ENCODE peak calls at places on chromosomes 1 and 21, in nine cellular contexts. M is CD8-positive, alpha-beta memory T cell; J is T-cell; G is T1000; Q is SW480; Z is LoVo; D is mesenteric fat pad; R is CD4-positive, CD25-positive, alpha-beta regulatory T cell; Y is activated T-helper 2 cell treated with anti-CD3 and anti-CD28 coated beads, Interferon-gamma antibody, Interleukin-2, Interleukin-4, amounts not matched to agents 10 μg/mL and 5 μg/mL and 100 μg/mL, durations not matched to agents 14 hours and 24 hours and 36 hours. E is an unnamed sample.

GRCh38 chr21:43362928-43363314 is 64.0 kb downstream of the SIK1 start:
- DNase-seq in D (no peak), G (no peak), M (peak; percentile 62), Q (no peak), R (no peak), J (peak; percentile 14), Y (no peak), Z (no peak), E (no peak)

GRCh38 chr1:168599636-168600035 is 23.2 kb downstream of the XCL1 start:
- DNase-seq in G (no peak), R (no peak), J (no peak), D (no peak), Y (no peak), Z (no peak), Q (no peak), M (no peak), E (no peak)

GRCh38 chr1:83918688-83919285 is 80.1 kb downstream of the TTLL7 start:
- DNase-seq in Z (no peak), M (no peak), D (no peak), G (no peak), Y (no peak), Q (no peak), J (no peak), R (no peak), E (no peak)

GRCh38 chr1:210298296-210298695 is 30.4 kb upstream of the HHAT start:
- DNase-seq in G (no peak), Y (no peak), Z (no peak), D (no peak), J (no peak), Q (no peak), M (no peak), R (no peak), E (no peak)

GRCh38 chr1:12053752-12054548 is 9.2 kb upstream of the TNFRSF8 start:
- DNase-seq in J (no peak), M (no peak), G (no peak), Y (no peak), D (no peak), R (no peak), Z (no peak), Q (no peak), E (no peak)

GRCh38 chr1:201828451-201828819 is 522 bp upstream of the IPO9 start:
- DNase-seq in R (no peak), D (no peak), M (no peak), J (no peak), Q (no peak), Y (no peak), G (no peak), Z (no peak), E (no peak)

GRCh38 chr1:67347688-67348472 is 40.2 kb downstream of the IL12RB2 start:
- DNase-seq in Y (no peak), Z (peak; percentile 50), G (peak; percentile 64), J (no peak), D (no peak), R (no peak), M (no peak), Q (peak; percentile 37), E (peak; percentile 48)

GRCh38 chr1:145961425-145962156 is 2.8 kb downstream of the ANKRD34A start:
- DNase-seq in D (peak; percentile 86), J (peak; percentile 20), R (peak; percentile 48), Z (no peak), M (peak; percentile 48), Q (no peak), G (no peak), Y (no peak), E (no peak)

GRCh38 chr1:1781526-1781903 is 3.2 kb upstream of the NADK start:
- DNase-seq in G (no peak), Q (no peak), M (no peak), R (no peak), Y (no peak), D (no peak), Z (no peak), J (no peak), E (no peak)

GRCh38 chr1:165392634-165393571 is 36.4 kb upstream of the LMX1A start:
- DNase-seq in D (peak; percentile 91), Z (peak; percentile 69), Y (peak; percentile 90), G (peak; percentile 79), Q (peak; percentile 93), M (peak; percentile 89), J (peak; percentile 87), R (peak; percentile 87), E (peak; percentile 86)

E was measured in AML-193.